ENCODE peak calls at places on chromosomes 3 and 15, in eight cellular contexts. M, Z, U, N, B, W, X and K are unnamed samples.

GRCh38 chr3:36444909-36445308 is 64.6 kb downstream of the STAC start:
- DNase-seq in M (no peak), Z (peak), U (peak), N (no peak), B (peak), W (no peak), X (no peak), K (no peak)

GRCh38 chr3:180018588-180018987 is 18.1 kb downstream of the PEX5L start:
- DNase-seq in M (no peak), Z (no peak), U (no peak), N (no peak), B (no peak), W (no peak), X (peak), K (no peak)

GRCh38 chr15:32029862-32030781 is at the start of gene CHRNA7:
- DNase-seq in M (peak), Z (peak), U (peak), N (no peak), B (peak), W (peak), X (peak), K (no peak)

GRCh38 chr3:193560870-193561269 is 6.2 kb upstream of the ATP13A4 start:
- DNase-seq in M (no peak), Z (no peak), U (no peak), N (no peak), B (no peak), W (no peak), X (peak), K (no peak)

GRCh38 chr3:11134794-11135193 is 19.5 kb upstream of the HRH1 start:
- DNase-seq in M (no peak), Z (peak), U (no peak), N (no peak), B (peak), W (no peak), X (no peak), K (no peak)

GRCh38 chr3:120302361-120302760 is 17.3 kb upstream of the GPR156 start:
- DNase-seq in M (no peak), Z (no peak), U (peak), N (no peak), B (no peak), W (peak), X (no peak), K (no peak)

GRCh38 chr15:45646220-45646619 is 11.4 kb downstream of the SQOR start:
- DNase-seq in M (no peak), Z (no peak), U (peak), N (no peak), B (peak), W (peak), X (no peak), K (no peak)

GRCh38 chr15:65394280-65394789 is 16.5 kb upstream of the IGDCC3 start:
- DNase-seq in M (no peak), Z (no peak), U (no peak), N (no peak), B (no peak), W (no peak), X (no peak), K (no peak)

GRCh38 chr3:123383101-123384053 is 65.5 kb downstream of the ADCY5 start:
- DNase-seq in M (no peak), Z (no peak), U (peak), N (no peak), B (peak), W (peak), X (no peak), K (no peak)